ENCODE peak calls at places on chromosomes 3 and 15, in eight cellular contexts. Q is astrocyte of the spinal cord; H is right lobe of liver; C is NCI-H1436 treated with DMSO at 0.1 percent for 48 hours; B is thoracic aorta; R is spleen; G is HAP-1; X is stimulated activated CD4-positive, alpha-beta T cell treated with anti-CD3 and anti-CD28 coated beads, Interleukin-1b, Interleukin-23, amount 100 ng/mL, for 4 hours. K is an unnamed sample.

GRCh38 chr15:51647128-51647562 is 24.6 kb upstream of the DMXL2 start:
- DNase-seq in Q (peak), H (peak), C (no peak), B (no peak), R (no peak), G (no peak), X (no peak), K (no peak)

GRCh38 chr3:52232279-52233107 is 6.5 kb downstream of the TWF2 start:
- DNase-seq in Q (no peak), H (no peak), C (no peak), B (no peak), R (no peak), G (no peak), X (no peak), K (no peak)

GRCh38 chr3:181278468-181279238 is 289.1 kb upstream of the DNAJC19 start:
- DNase-seq in Q (peak), H (no peak), C (no peak), B (no peak), R (no peak), G (peak), X (no peak), K (peak)

GRCh38 chr3:126612464-126613205 is 42.3 kb downstream of the TXNRD3 start:
- DNase-seq in Q (no peak), H (no peak), C (no peak), B (no peak), R (no peak), G (no peak), X (no peak), K (no peak)

GRCh38 chr15:73239564-73240208 is 129.1 kb downstream of the HCN4 start:
- DNase-seq in Q (no peak), H (peak), C (no peak), B (no peak), R (no peak), G (no peak), X (no peak), K (no peak)

GRCh38 chr3:132343018-132343612 is 25.9 kb downstream of the ACP3 start:
- DNase-seq in Q (peak), H (peak), C (peak), B (no peak), R (no peak), G (peak), X (no peak), K (peak)

GRCh38 chr3:14689247-14689980 is 14.5 kb downstream of the C3orf20 start:
- DNase-seq in Q (no peak), H (no peak), C (no peak), B (no peak), R (no peak), G (no peak), X (no peak), K (no peak)

GRCh38 chr3:185215873-185216586 is 37.8 kb downstream of the EHHADH start:
- DNase-seq in Q (peak), H (no peak), C (no peak), B (no peak), R (no peak), G (peak), X (no peak), K (no peak)